ENCODE peak calls at places on chromosomes 3 and 15, in ten cellular contexts. C is activated gamma-delta T cell; V is HS-5; I is skeletal muscle cell; S is lower leg skin; B is SK-N-MC; Z is adipocyte; A is H54; J is astrocyte of the spinal cord; O is stimulated activated CD4-positive, alpha-beta T cell treated with anti-CD3 and anti-CD28 coated beads, Interleukin-4, amount 100 ng/mL, for 4 hours. E is an unnamed sample.

GRCh38 chr15:41417812-41418211 is 917 bp downstream of the RTF1 start:
- DNase-seq in C (no peak), V (no peak), I (no peak), S (no peak), B (no peak), Z (peak), A (no peak), J (peak), O (no peak), E (no peak)

GRCh38 chr3:40827942-40828688 is 303.4 kb downstream of the ZNF621 start:
- DNase-seq in C (no peak), V (no peak), I (no peak), S (peak), B (no peak), Z (no peak), A (no peak), J (no peak), O (no peak), E (peak)

GRCh38 chr3:107977571-107977970 is 113.3 kb downstream of the CD47 start:
- DNase-seq in C (no peak), V (no peak), I (no peak), S (no peak), B (no peak), Z (no peak), A (no peak), J (no peak), O (no peak), E (no peak)

GRCh38 chr3:190996376-190996775 is 133.9 kb upstream of the GMNC start:
- DNase-seq in C (no peak), V (no peak), I (no peak), S (no peak), B (no peak), Z (peak), A (no peak), J (peak), O (no peak), E (no peak)

GRCh38 chr3:48686538-48687219 is 964 bp upstream of the NCKIPSD start:
- DNase-seq in C (no peak), V (no peak), I (no peak), S (no peak), B (no peak), Z (no peak), A (no peak), J (no peak), O (no peak), E (no peak)

GRCh38 chr3:138348107-138348949 is at the start of gene MRAS:
- DNase-seq in C (no peak), V (no peak), I (no peak), S (peak), B (no peak), Z (peak), A (peak), J (peak), O (peak), E (peak)

GRCh38 chr3:155647196-155647595 is 97.7 kb downstream of the PLCH1 start:
- DNase-seq in C (no peak), V (no peak), I (no peak), S (no peak), B (peak), Z (no peak), A (no peak), J (no peak), O (no peak), E (no peak)

GRCh38 chr3:131543714-131544113 is 40.9 kb upstream of the MRPL3 start:
- DNase-seq in C (no peak), V (peak), I (peak), S (no peak), B (no peak), Z (peak), A (peak), J (peak), O (no peak), E (peak)

GRCh38 chr15:70375006-70375409 is 277.3 kb upstream of the TLE3 start:
- DNase-seq in C (no peak), V (no peak), I (no peak), S (peak), B (no peak), Z (peak), A (peak), J (peak), O (no peak), E (no peak)

GRCh38 chr3:46612324-46612723 is at the start of gene FAM240A:
- DNase-seq in C (no peak), V (no peak), I (no peak), S (no peak), B (no peak), Z (peak), A (no peak), J (peak), O (no peak), E (no peak)

GRCh38 chr3:43328653-43329052 is 42.3 kb downstream of the SNRK start:
- DNase-seq in C (no peak), V (no peak), I (no peak), S (no peak), B (no peak), Z (peak), A (no peak), J (no peak), O (no peak), E (no peak)

GRCh38 chr3:18412684-18413083 is 12.5 kb downstream of the SATB1 start:
- DNase-seq in C (no peak), V (no peak), I (no peak), S (no peak), B (no peak), Z (no peak), A (no peak), J (no peak), O (no peak), E (no peak)

GRCh38 chr3:129425213-129425612 is 3.2 kb downstream of the EFCAB12 start:
- DNase-seq in C (no peak), V (no peak), I (no peak), S (no peak), B (no peak), Z (no peak), A (no peak), J (no peak), O (no peak), E (no peak)

GRCh38 chr15:77541421-77542181 is 91.1 kb downstream of the LINGO1 start:
- DNase-seq in C (no peak), V (no peak), I (no peak), S (no peak), B (no peak), Z (peak), A (no peak), J (peak), O (no peak), E (no peak)

GRCh38 chr15:78103406-78104118 is 11.2 kb downstream of the SH2D7 start:
- DNase-seq in C (no peak), V (no peak), I (no peak), S (no peak), B (no peak), Z (no peak), A (no peak), J (no peak), O (peak), E (no peak)

GRCh38 chr3:157274644-157275137 is 114.7 kb upstream of the CCNL1 start:
- DNase-seq in C (no peak), V (no peak), I (no peak), S (no peak), B (no peak), Z (no peak), A (no peak), J (no peak), O (no peak), E (no peak)

GRCh38 chr3:113606539-113607218 is 74.3 kb downstream of the SIDT1 start:
- DNase-seq in C (no peak), V (no peak), I (no peak), S (no peak), B (no peak), Z (no peak), A (no peak), J (no peak), O (no peak), E (no peak)

GRCh38 chr3:192833177-192833890 is 84.3 kb downstream of the MB21D2 start:
- DNase-seq in C (no peak), V (no peak), I (peak), S (no peak), B (no peak), Z (peak), A (no peak), J (peak), O (no peak), E (peak)

GRCh38 chr3:187223799-187224198 is 26.5 kb downstream of the RTP1 start:
- DNase-seq in C (no peak), V (no peak), I (no peak), S (no peak), B (no peak), Z (no peak), A (peak), J (no peak), O (no peak), E (peak)

GRCh38 chr3:50660386-50660785 is 14.3 kb upstream of the DOCK3 start:
- DNase-seq in C (no peak), V (no peak), I (no peak), S (peak), B (no peak), Z (no peak), A (no peak), J (no peak), O (no peak), E (no peak)

GRCh38 chr15:98896802-98897732 is 110.5 kb downstream of the PGPEP1L start:
- DNase-seq in C (no peak), V (peak), I (peak), S (no peak), B (no peak), Z (peak), A (peak), J (peak), O (no peak), E (peak)

GRCh38 chr3:173711619-173712018 is 314.1 kb downstream of the NLGN1 start:
- DNase-seq in C (no peak), V (no peak), I (no peak), S (no peak), B (no peak), Z (no peak), A (no peak), J (peak), O (no peak), E (no peak)

GRCh38 chr3:36650271-36650671 is 114.1 kb downstream of the DCLK3 start:
- DNase-seq in C (no peak), V (no peak), I (no peak), S (no peak), B (no peak), Z (peak), A (no peak), J (peak), O (no peak), E (peak)

GRCh38 chr3:185733980-185734724 is 90.7 kb downstream of the IGF2BP2 start:
- DNase-seq in C (no peak), V (peak), I (no peak), S (no peak), B (peak), Z (peak), A (peak), J (peak), O (no peak), E (peak)

GRCh38 chr3:188243124-188243795 is 89.3 kb downstream of the LPP start:
- DNase-seq in C (no peak), V (no peak), I (no peak), S (no peak), B (no peak), Z (peak), A (no peak), J (peak), O (no peak), E (no peak)

GRCh38 chr3:60366491-60366890 is 884.8 kb downstream of the FHIT start:
- DNase-seq in C (no peak), V (no peak), I (no peak), S (no peak), B (no peak), Z (no peak), A (no peak), J (peak), O (no peak), E (peak)

E was measured in brain microvascular endothelial cell.